ENCODE peak calls at places on chromosomes 16 and 17, in four cellular contexts. P is GM12878, Y is HL-60, C is K562. I is an unnamed sample.

GRCh38 chr16:57971848-57972247 is 920 bp upstream of the CNGB1 start:
- DNase-seq in Y (no peak), P (no peak), C (no peak), I (no peak)

GRCh38 chr16:31186930-31187807 is 7.2 kb downstream of the FUS start:
- DNase-seq in C (no peak), Y (no peak), P (no peak), I (no peak)

GRCh38 chr17:41340934-41341861 is 9.4 kb downstream of the KRT33A start:
- DNase-seq in P (peak; percentile 41), Y (no peak), C (no peak), I (no peak)

GRCh38 chr16:8627456-8627855 is 6.0 kb downstream of the METTL22 start:
- DNase-seq in P (no peak), C (no peak), Y (no peak), I (no peak)

GRCh38 chr17:43648916-43649315 is 12.8 kb downstream of the MEOX1 start:
- DNase-seq in P (no peak), C (no peak), Y (no peak), I (no peak)

GRCh38 chr16:69316595-69317034 is 5.5 kb downstream of the VPS4A start:
- DNase-seq in P (no peak), C (no peak), Y (no peak), I (no peak)

GRCh38 chr17:63542942-63543821 is 7.1 kb upstream of the DCAF7 start:
- DNase-seq in Y (no peak), C (no peak), P (no peak), I (no peak)

GRCh38 chr17:7944321-7944720 is 12.3 kb downstream of the CNTROB start:
- DNase-seq in P (no peak), C (no peak), Y (no peak), I (no peak)

GRCh38 chr16:84115919-84116719 is 623 bp downstream of the MBTPS1 start:
- DNase-seq in P (no peak), Y (peak; percentile 48), C (peak; percentile 75), I (peak; percentile 25)

GRCh38 chr16:58494981-58495860 is 4.7 kb upstream of the NDRG4 start:
- DNase-seq in P (peak; percentile 59), C (peak; percentile 92), Y (peak; percentile 69), I (peak; percentile 85)

GRCh38 chr16:57324649-57325223 is 33.8 kb upstream of the CCL22 start:
- DNase-seq in P (no peak), Y (no peak), C (no peak), I (no peak)

GRCh38 chr17:9842057-9842758 is 16.5 kb downstream of the GLP2R start:
- DNase-seq in C (no peak), Y (no peak), P (no peak), I (no peak)

GRCh38 chr17:29565643-29566472 is 979 bp downstream of the ABHD15 start:
- DNase-seq in P (no peak), C (no peak), Y (peak; percentile 58), I (no peak)

GRCh38 chr17:75124041-75124818 is 7.3 kb downstream of the NT5C start:
- DNase-seq in Y (peak; percentile 83), P (no peak), C (peak; percentile 83), I (no peak)

GRCh38 chr16:88289549-88290344 is 93.0 kb upstream of the ZNF469 start:
- DNase-seq in C (no peak), P (no peak), Y (no peak), I (no peak)

GRCh38 chr17:43356999-43357398 is 41.8 kb upstream of the ARL4D start:
- DNase-seq in C (no peak), Y (no peak), P (no peak), I (no peak)

GRCh38 chr17:18362509-18363020 is 785 bp downstream of the SHMT1 start:
- DNase-seq in C (peak; percentile 21), P (no peak), Y (peak; percentile 1), I (no peak)

GRCh38 chr17:30549864-30550511 is 72.8 kb downstream of the GOSR1 start:
- DNase-seq in Y (no peak), P (no peak), C (no peak), I (no peak)

GRCh38 chr16:51110618-51111234 is 40.3 kb downstream of the SALL1 start:
- DNase-seq in P (no peak), C (no peak), Y (no peak), I (no peak)

GRCh38 chr16:2425008-2425518 is 4.2 kb upstream of the CCNF start:
- DNase-seq in C (no peak), P (no peak), Y (no peak), I (no peak)

GRCh38 chr17:46010597-46011186 is 11.6 kb downstream of the STH start:
- DNase-seq in C (peak; percentile 25), Y (no peak), P (no peak), I (no peak)
- TF ChIP-seq SPI1 in C (no peak), Y (no peak), P (no peak), I (no peak)

DNA sequence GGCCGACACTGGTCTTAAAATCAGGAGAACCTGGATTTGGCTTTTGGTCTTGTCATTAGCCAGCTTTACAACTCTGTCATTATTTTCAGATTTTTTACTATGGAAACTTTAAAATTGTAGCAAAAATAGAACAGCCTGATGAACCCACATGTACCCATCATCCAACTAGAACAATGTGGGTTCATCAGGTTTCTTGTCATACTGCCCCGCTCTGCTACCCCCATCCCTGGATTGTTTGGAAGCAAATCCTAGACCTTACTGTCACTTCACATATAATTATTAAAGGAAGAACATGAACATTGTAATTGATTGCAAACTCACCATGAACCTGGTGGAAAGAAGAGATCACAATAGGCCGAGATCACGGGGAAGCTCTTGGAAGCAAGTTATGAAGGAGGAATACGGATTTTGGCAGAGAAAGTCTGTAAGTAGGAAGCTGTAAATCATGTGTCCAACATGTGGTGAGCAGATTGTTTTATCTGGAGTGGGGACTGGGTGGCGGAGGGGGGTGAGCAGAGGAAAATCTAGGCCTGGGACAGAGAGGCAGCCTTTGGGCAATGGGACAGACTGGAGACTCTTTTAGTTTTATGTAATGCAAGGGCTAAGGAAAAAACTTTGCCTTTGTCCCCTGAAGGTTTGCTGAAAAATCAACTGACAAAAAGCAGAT is 67.0 kb downstream of the PITPNC1 start:
- DNase-seq in Y (no peak), C (no peak), P (no peak), I (no peak)
- TF ChIP-seq SPI1 in Y (no peak), C (no peak), P (no peak), I (no peak)

GRCh38 chr16:86365513-86366040 is 144.8 kb upstream of the FOXF1 start:
- DNase-seq in Y (no peak), C (no peak), P (no peak), I (no peak)
- TF ChIP-seq SPI1 in Y (no peak), C (no peak), P (no peak), I (no peak)

GRCh38 chr17:68319420-68320162 is 28.3 kb downstream of the ARSG start:
- DNase-seq in C (no peak), P (peak; percentile 20), Y (peak; percentile 39), I (no peak)
- TF ChIP-seq SPI1 in C (no peak), P (peak; percentile 34), Y (no peak), I (no peak)

GRCh38 chr16:24291932-24292331 is 35.8 kb downstream of the CACNG3 start:
- DNase-seq in P (no peak), C (no peak), Y (no peak), I (no peak)
- TF ChIP-seq SPI1 in P (no peak), C (no peak), Y (no peak), I (no peak)

DNA sequence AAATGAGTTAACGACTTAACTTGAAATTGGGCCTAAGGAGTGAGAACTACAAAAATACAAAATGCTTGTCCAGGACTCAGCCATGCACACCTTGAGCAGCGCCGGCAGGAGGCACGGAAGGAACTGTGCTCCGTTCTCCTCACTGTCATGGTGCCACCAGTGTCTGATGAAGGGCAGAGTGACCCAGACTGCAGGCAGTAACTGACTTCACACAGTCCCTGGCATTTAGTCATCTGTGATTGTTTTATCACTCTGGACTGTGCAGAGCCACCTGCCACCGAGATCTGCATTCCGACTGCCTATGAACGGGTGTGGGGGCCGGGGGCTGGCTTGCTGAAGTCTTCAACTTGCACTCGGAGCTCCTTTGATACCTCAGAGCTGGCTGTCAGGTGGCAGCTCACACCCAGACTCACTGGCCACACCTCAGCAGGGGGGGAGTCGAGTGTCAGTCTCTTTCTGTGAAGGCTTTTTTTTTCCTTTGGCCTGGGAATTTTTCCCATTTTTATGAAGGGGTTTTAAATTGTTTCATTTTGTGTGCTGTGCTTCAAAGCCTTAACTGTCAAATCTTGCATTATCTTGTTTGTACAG is 20.2 kb upstream of the ENDOV start:
- DNase-seq in C (no peak), Y (no peak), P (no peak), I (no peak)
- TF ChIP-seq SPI1 in C (no peak), Y (no peak), P (no peak), I (no peak)

DNA sequence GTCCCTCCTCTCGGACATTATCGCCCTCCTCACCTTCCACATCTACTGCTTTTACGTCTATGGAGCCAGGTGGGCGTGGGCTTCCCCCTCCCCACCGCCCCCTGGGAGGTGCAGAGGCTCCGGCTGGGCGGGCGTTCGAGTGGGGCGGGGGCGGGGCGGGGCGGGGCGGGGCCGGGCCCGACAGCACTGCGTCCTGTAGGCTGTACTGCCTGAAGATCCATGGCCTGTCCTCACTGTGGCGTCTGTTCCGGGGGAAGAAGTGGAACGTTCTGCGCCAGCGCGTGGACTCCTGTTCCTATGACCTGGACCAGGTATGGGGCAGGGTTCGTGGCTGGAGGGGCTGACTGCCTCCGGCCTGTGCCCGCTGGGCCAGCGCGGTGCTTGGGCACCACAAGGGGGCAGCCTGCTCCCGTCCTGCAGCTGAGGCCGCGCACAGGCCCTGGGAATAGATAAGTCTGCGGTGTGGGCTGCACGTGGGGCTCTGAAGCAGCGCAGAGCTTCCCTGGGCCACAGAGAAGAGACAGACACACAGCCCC is 9.2 kb downstream of the PIGQ start:
- DNase-seq in Y (peak; percentile 85), P (no peak), C (peak; percentile 86), I (peak; percentile 87)
- TF ChIP-seq SPI1 in Y (no peak), P (no peak), C (no peak), I (no peak)

DNA sequence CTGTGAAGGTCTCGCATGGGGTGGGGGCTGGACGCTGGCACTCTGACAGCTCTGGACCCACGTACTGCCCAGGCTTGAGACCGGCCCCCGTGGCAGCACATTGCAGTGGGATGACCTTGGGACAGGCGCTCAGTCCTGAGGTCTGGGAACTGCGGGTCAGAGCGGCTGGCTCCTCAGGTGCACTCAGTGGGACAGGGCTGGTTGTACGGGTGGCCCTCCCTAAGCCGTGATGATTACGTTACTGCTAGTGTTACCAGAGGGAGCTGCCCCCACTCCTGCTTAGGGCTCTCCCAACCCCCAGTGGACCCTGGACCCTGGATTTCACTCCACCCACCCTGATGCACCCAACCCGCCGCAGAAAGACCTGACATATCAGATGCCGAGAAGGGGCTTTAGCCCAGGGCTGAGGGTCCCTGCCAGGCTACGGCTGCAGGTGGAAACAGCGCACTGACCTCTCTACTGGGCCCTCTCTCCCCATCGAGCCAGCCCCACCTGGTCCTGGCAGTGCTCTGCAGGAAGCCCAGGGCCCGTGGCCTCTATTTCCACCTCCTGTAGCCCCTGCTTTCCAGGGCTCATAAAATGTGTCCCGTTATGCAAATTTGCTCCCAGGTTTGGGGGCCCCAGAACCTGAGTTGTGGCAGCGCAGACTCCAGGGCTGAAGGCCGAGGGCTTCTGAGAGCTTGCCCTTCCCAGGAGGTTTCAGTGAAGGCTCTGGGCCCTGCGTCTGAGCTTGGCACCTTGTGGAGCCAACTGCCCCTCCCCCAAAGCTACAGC is 77.2 kb downstream of the RTN4RL1 start:
- DNase-seq in C (no peak), Y (no peak), P (no peak), I (no peak)
- TF ChIP-seq SPI1 in C (no peak), Y (no peak), P (no peak), I (no peak)

I was measured in GM12891.